ENCODE peak calls at places on chromosome 19, in eight cellular contexts. One of them, this sample, is unnamed.

GRCh38 chr19:16628984-16629691 is 1.1 kb upstream of the MED26 start:
- DNase-seq in occipital lobe: no peak
- DNase-seq in AG09319: peak
- DNase-seq in foreskin melanocyte: peak
- DNase-seq in GM20000: peak
- DNase-seq in dorsolateral prefrontal cortex: no peak
- DNase-seq in activated naive CD4-positive, alpha-beta T cell: no peak
- DNase-seq in progenitor cell of endocrine pancreas: no peak
- DNase-seq in this sample: peak

GRCh38 chr19:34603003-34603402 is 74.0 kb downstream of the SCGB2B2 start:
- DNase-seq in foreskin melanocyte: no peak
- DNase-seq in occipital lobe: no peak
- DNase-seq in dorsolateral prefrontal cortex: no peak
- DNase-seq in progenitor cell of endocrine pancreas: no peak
- DNase-seq in activated naive CD4-positive, alpha-beta T cell: no peak
- DNase-seq in AG09319: no peak
- DNase-seq in GM20000: no peak
- DNase-seq in this sample: no peak

GRCh38 chr19:50458396-50459066 is 17.8 kb upstream of the EMC10 start:
- DNase-seq in progenitor cell of endocrine pancreas: no peak
- DNase-seq in AG09319: no peak
- DNase-seq in dorsolateral prefrontal cortex: no peak
- DNase-seq in activated naive CD4-positive, alpha-beta T cell: no peak
- DNase-seq in foreskin melanocyte: no peak
- DNase-seq in GM20000: no peak
- DNase-seq in occipital lobe: no peak
- DNase-seq in this sample: no peak

GRCh38 chr19:5321066-5321642 is 19.5 kb downstream of the PTPRS start:
- DNase-seq in activated naive CD4-positive, alpha-beta T cell: no peak
- DNase-seq in occipital lobe: no peak
- DNase-seq in GM20000: no peak
- DNase-seq in foreskin melanocyte: no peak
- DNase-seq in AG09319: no peak
- DNase-seq in dorsolateral prefrontal cortex: no peak
- DNase-seq in progenitor cell of endocrine pancreas: no peak
- DNase-seq in this sample: no peak

GRCh38 chr19:1284979-1285736 is 515 bp upstream of the EFNA2 start:
- DNase-seq in progenitor cell of endocrine pancreas: no peak
- DNase-seq in dorsolateral prefrontal cortex: no peak
- DNase-seq in AG09319: no peak
- DNase-seq in foreskin melanocyte: no peak
- DNase-seq in activated naive CD4-positive, alpha-beta T cell: no peak
- DNase-seq in GM20000: peak
- DNase-seq in occipital lobe: no peak
- DNase-seq in this sample: no peak

GRCh38 chr19:4910594-4911273 is 1.4 kb downstream of the UHRF1 start:
- DNase-seq in GM20000: peak
- DNase-seq in activated naive CD4-positive, alpha-beta T cell: no peak
- DNase-seq in progenitor cell of endocrine pancreas: no peak
- DNase-seq in dorsolateral prefrontal cortex: no peak
- DNase-seq in occipital lobe: no peak
- DNase-seq in AG09319: no peak
- DNase-seq in foreskin melanocyte: peak
- DNase-seq in this sample: no peak

GRCh38 chr19:44003461-44004134 is 841 bp downstream of the ZNF230 start:
- DNase-seq in foreskin melanocyte: peak
- DNase-seq in GM20000: peak
- DNase-seq in dorsolateral prefrontal cortex: no peak
- DNase-seq in activated naive CD4-positive, alpha-beta T cell: no peak
- DNase-seq in progenitor cell of endocrine pancreas: no peak
- DNase-seq in AG09319: no peak
- DNase-seq in occipital lobe: no peak
- DNase-seq in this sample: no peak

GRCh38 chr19:14112809-14113385 is 4.7 kb downstream of the PRKACA start:
- DNase-seq in progenitor cell of endocrine pancreas: no peak
- DNase-seq in occipital lobe: no peak
- DNase-seq in activated naive CD4-positive, alpha-beta T cell: no peak
- DNase-seq in foreskin melanocyte: no peak
- DNase-seq in GM20000: no peak
- DNase-seq in AG09319: no peak
- DNase-seq in dorsolateral prefrontal cortex: no peak
- DNase-seq in this sample: no peak

GRCh38 chr19:30557212-30557611 is 185.0 kb downstream of the ZNF536 start:
- DNase-seq in GM20000: no peak
- DNase-seq in occipital lobe: no peak
- DNase-seq in dorsolateral prefrontal cortex: no peak
- DNase-seq in foreskin melanocyte: no peak
- DNase-seq in activated naive CD4-positive, alpha-beta T cell: no peak
- DNase-seq in progenitor cell of endocrine pancreas: no peak
- DNase-seq in AG09319: no peak
- DNase-seq in this sample: no peak

GRCh38 chr19:8461891-8462290 is 17.1 kb downstream of the HNRNPM start:
- DNase-seq in progenitor cell of endocrine pancreas: no peak
- DNase-seq in AG09319: no peak
- DNase-seq in foreskin melanocyte: no peak
- DNase-seq in dorsolateral prefrontal cortex: no peak
- DNase-seq in occipital lobe: no peak
- DNase-seq in activated naive CD4-positive, alpha-beta T cell: no peak
- DNase-seq in GM20000: no peak
- DNase-seq in this sample: no peak

GRCh38 chr19:677201-677600 is 1.0 kb downstream of the FSTL3 start:
- DNase-seq in dorsolateral prefrontal cortex: no peak
- DNase-seq in occipital lobe: no peak
- DNase-seq in AG09319: peak
- DNase-seq in activated naive CD4-positive, alpha-beta T cell: no peak
- DNase-seq in foreskin melanocyte: peak
- DNase-seq in progenitor cell of endocrine pancreas: no peak
- DNase-seq in GM20000: no peak
- DNase-seq in this sample: peak

GRCh38 chr19:54133312-54133956 is 4.1 kb upstream of the CNOT3 start:
- DNase-seq in dorsolateral prefrontal cortex: no peak
- DNase-seq in occipital lobe: no peak
- DNase-seq in activated naive CD4-positive, alpha-beta T cell: no peak
- DNase-seq in progenitor cell of endocrine pancreas: peak
- DNase-seq in foreskin melanocyte: peak
- DNase-seq in AG09319: peak
- DNase-seq in GM20000: no peak
- DNase-seq in this sample: no peak

GRCh38 chr19:5961969-5962945 is 15.7 kb downstream of the RANBP3 start:
- DNase-seq in occipital lobe: no peak
- DNase-seq in dorsolateral prefrontal cortex: no peak
- DNase-seq in foreskin melanocyte: peak
- DNase-seq in activated naive CD4-positive, alpha-beta T cell: peak
- DNase-seq in GM20000: no peak
- DNase-seq in AG09319: no peak
- DNase-seq in progenitor cell of endocrine pancreas: peak
- DNase-seq in this sample: no peak

GRCh38 chr19:9586764-9587163 is 2.5 kb upstream of the ZNF121 start:
- DNase-seq in activated naive CD4-positive, alpha-beta T cell: peak
- DNase-seq in AG09319: peak
- DNase-seq in occipital lobe: peak
- DNase-seq in dorsolateral prefrontal cortex: peak
- DNase-seq in progenitor cell of endocrine pancreas: peak
- DNase-seq in GM20000: peak
- DNase-seq in foreskin melanocyte: no peak
- DNase-seq in this sample: peak

GRCh38 chr19:28066161-28066560 is 1146.8 kb downstream of the UQCRFS1 start:
- DNase-seq in AG09319: no peak
- DNase-seq in activated naive CD4-positive, alpha-beta T cell: no peak
- DNase-seq in GM20000: no peak
- DNase-seq in progenitor cell of endocrine pancreas: no peak
- DNase-seq in foreskin melanocyte: no peak
- DNase-seq in dorsolateral prefrontal cortex: no peak
- DNase-seq in occipital lobe: no peak
- DNase-seq in this sample: no peak

GRCh38 chr19:387777-388176 is 21.2 kb downstream of the C2CD4C start:
- DNase-seq in GM20000: no peak
- DNase-seq in AG09319: no peak
- DNase-seq in occipital lobe: no peak
- DNase-seq in dorsolateral prefrontal cortex: no peak
- DNase-seq in foreskin melanocyte: no peak
- DNase-seq in activated naive CD4-positive, alpha-beta T cell: no peak
- DNase-seq in progenitor cell of endocrine pancreas: no peak
- DNase-seq in this sample: no peak

GRCh38 chr19:35507561-35507960 is 5.9 kb downstream of the DMKN start:
- DNase-seq in AG09319: no peak
- DNase-seq in GM20000: no peak
- DNase-seq in foreskin melanocyte: no peak
- DNase-seq in occipital lobe: no peak
- DNase-seq in dorsolateral prefrontal cortex: no peak
- DNase-seq in activated naive CD4-positive, alpha-beta T cell: no peak
- DNase-seq in progenitor cell of endocrine pancreas: no peak
- DNase-seq in this sample: no peak

GRCh38 chr19:9531933-9532332 is 6.5 kb downstream of the ZNF426 start:
- DNase-seq in foreskin melanocyte: no peak
- DNase-seq in progenitor cell of endocrine pancreas: no peak
- DNase-seq in occipital lobe: no peak
- DNase-seq in activated naive CD4-positive, alpha-beta T cell: no peak
- DNase-seq in dorsolateral prefrontal cortex: no peak
- DNase-seq in GM20000: no peak
- DNase-seq in AG09319: no peak
- DNase-seq in this sample: no peak

GRCh38 chr19:1105873-1106840 is 2.4 kb downstream of the GPX4 start:
- DNase-seq in activated naive CD4-positive, alpha-beta T cell: no peak
- DNase-seq in AG09319: no peak
- DNase-seq in GM20000: no peak
- DNase-seq in foreskin melanocyte: no peak
- DNase-seq in progenitor cell of endocrine pancreas: no peak
- DNase-seq in dorsolateral prefrontal cortex: no peak
- DNase-seq in occipital lobe: no peak
- DNase-seq in this sample: no peak

GRCh38 chr19:56639217-56639616 is 3.7 kb upstream of the SMIM17 start:
- DNase-seq in GM20000: no peak
- DNase-seq in occipital lobe: no peak
- DNase-seq in activated naive CD4-positive, alpha-beta T cell: no peak
- DNase-seq in AG09319: no peak
- DNase-seq in progenitor cell of endocrine pancreas: no peak
- DNase-seq in dorsolateral prefrontal cortex: no peak
- DNase-seq in foreskin melanocyte: no peak
- DNase-seq in this sample: no peak

GRCh38 chr19:2235396-2236284 is 489 bp downstream of the PLEKHJ1 start:
- DNase-seq in progenitor cell of endocrine pancreas: peak
- DNase-seq in dorsolateral prefrontal cortex: no peak
- DNase-seq in foreskin melanocyte: no peak
- DNase-seq in AG09319: no peak
- DNase-seq in activated naive CD4-positive, alpha-beta T cell: no peak
- DNase-seq in occipital lobe: no peak
- DNase-seq in GM20000: no peak
- DNase-seq in this sample: no peak

GRCh38 chr19:42114412-42114811 is 17.8 kb downstream of the POU2F2 start:
- DNase-seq in foreskin melanocyte: no peak
- DNase-seq in progenitor cell of endocrine pancreas: no peak
- DNase-seq in activated naive CD4-positive, alpha-beta T cell: no peak
- DNase-seq in GM20000: peak
- DNase-seq in dorsolateral prefrontal cortex: no peak
- DNase-seq in occipital lobe: no peak
- DNase-seq in AG09319: no peak
- DNase-seq in this sample: no peak

GRCh38 chr19:49331616-49332055 is 3.6 kb upstream of the CD37 start:
- DNase-seq in occipital lobe: no peak
- DNase-seq in progenitor cell of endocrine pancreas: no peak
- DNase-seq in AG09319: no peak
- DNase-seq in dorsolateral prefrontal cortex: peak
- DNase-seq in foreskin melanocyte: peak
- DNase-seq in activated naive CD4-positive, alpha-beta T cell: no peak
- DNase-seq in GM20000: peak
- DNase-seq in this sample: no peak

GRCh38 chr19:5292453-5292842 is 48.2 kb downstream of the PTPRS start:
- DNase-seq in dorsolateral prefrontal cortex: peak
- DNase-seq in foreskin melanocyte: no peak
- DNase-seq in AG09319: no peak
- DNase-seq in progenitor cell of endocrine pancreas: no peak
- DNase-seq in activated naive CD4-positive, alpha-beta T cell: no peak
- DNase-seq in occipital lobe: no peak
- DNase-seq in GM20000: peak
- DNase-seq in this sample: no peak

GRCh38 chr19:54790711-54791110 is 12.7 kb upstream of the KIR2DL4 start:
- DNase-seq in GM20000: no peak
- DNase-seq in dorsolateral prefrontal cortex: no peak
- DNase-seq in AG09319: no peak
- DNase-seq in progenitor cell of endocrine pancreas: no peak
- DNase-seq in activated naive CD4-positive, alpha-beta T cell: no peak
- DNase-seq in occipital lobe: no peak
- DNase-seq in foreskin melanocyte: no peak
- DNase-seq in this sample: no peak

GRCh38 chr19:42267644-42268141 is 1.4 kb upstream of the CIC start:
- DNase-seq in activated naive CD4-positive, alpha-beta T cell: no peak
- DNase-seq in progenitor cell of endocrine pancreas: no peak
- DNase-seq in dorsolateral prefrontal cortex: peak
- DNase-seq in AG09319: no peak
- DNase-seq in foreskin melanocyte: no peak
- DNase-seq in GM20000: no peak
- DNase-seq in occipital lobe: no peak
- DNase-seq in this sample: no peak

GRCh38 chr19:43445426-43445825 is 20.0 kb downstream of the LYPD3 start:
- DNase-seq in progenitor cell of endocrine pancreas: no peak
- DNase-seq in AG09319: no peak
- DNase-seq in dorsolateral prefrontal cortex: no peak
- DNase-seq in activated naive CD4-positive, alpha-beta T cell: no peak
- DNase-seq in GM20000: no peak
- DNase-seq in foreskin melanocyte: no peak
- DNase-seq in occipital lobe: no peak
- DNase-seq in this sample: no peak

GRCh38 chr19:36215276-36216171 is 618 bp downstream of the ZNF146 start:
- DNase-seq in GM20000: no peak
- DNase-seq in foreskin melanocyte: no peak
- DNase-seq in dorsolateral prefrontal cortex: no peak
- DNase-seq in progenitor cell of endocrine pancreas: no peak
- DNase-seq in occipital lobe: no peak
- DNase-seq in activated naive CD4-positive, alpha-beta T cell: no peak
- DNase-seq in AG09319: peak
- DNase-seq in this sample: no peak

GRCh38 chr19:13557756-13558398 is 51.6 kb upstream of the CACNA1A start:
- DNase-seq in foreskin melanocyte: no peak
- DNase-seq in activated naive CD4-positive, alpha-beta T cell: no peak
- DNase-seq in GM20000: no peak
- DNase-seq in progenitor cell of endocrine pancreas: no peak
- DNase-seq in AG09319: no peak
- DNase-seq in occipital lobe: no peak
- DNase-seq in dorsolateral prefrontal cortex: no peak
- DNase-seq in this sample: no peak

GRCh38 chr19:55146648-55147218 is 2.3 kb downstream of the TNNT1 start:
- DNase-seq in foreskin melanocyte: peak
- DNase-seq in GM20000: no peak
- DNase-seq in dorsolateral prefrontal cortex: no peak
- DNase-seq in progenitor cell of endocrine pancreas: no peak
- DNase-seq in AG09319: no peak
- DNase-seq in occipital lobe: no peak
- DNase-seq in activated naive CD4-positive, alpha-beta T cell: no peak
- DNase-seq in this sample: no peak

GRCh38 chr19:36115453-36116343 is at the start of gene TBCB:
- DNase-seq in progenitor cell of endocrine pancreas: peak
- DNase-seq in activated naive CD4-positive, alpha-beta T cell: peak
- DNase-seq in AG09319: no peak
- DNase-seq in dorsolateral prefrontal cortex: no peak
- DNase-seq in foreskin melanocyte: no peak
- DNase-seq in occipital lobe: no peak
- DNase-seq in GM20000: peak
- DNase-seq in this sample: no peak

GRCh38 chr19:3619631-3620012 is 7.0 kb downstream of the CACTIN start:
- DNase-seq in GM20000: no peak
- DNase-seq in AG09319: no peak
- DNase-seq in dorsolateral prefrontal cortex: no peak
- DNase-seq in activated naive CD4-positive, alpha-beta T cell: no peak
- DNase-seq in progenitor cell of endocrine pancreas: no peak
- DNase-seq in foreskin melanocyte: no peak
- DNase-seq in occipital lobe: no peak
- DNase-seq in this sample: no peak

GRCh38 chr19:57559008-57559403 is 657 bp downstream of the ZNF550 start:
- DNase-seq in occipital lobe: no peak
- DNase-seq in progenitor cell of endocrine pancreas: no peak
- DNase-seq in dorsolateral prefrontal cortex: no peak
- DNase-seq in GM20000: peak
- DNase-seq in AG09319: no peak
- DNase-seq in activated naive CD4-positive, alpha-beta T cell: no peak
- DNase-seq in foreskin melanocyte: no peak
- DNase-seq in this sample: no peak

GRCh38 chr19:5269279-5269678 is 71.3 kb downstream of the PTPRS start:
- DNase-seq in occipital lobe: no peak
- DNase-seq in progenitor cell of endocrine pancreas: no peak
- DNase-seq in AG09319: no peak
- DNase-seq in dorsolateral prefrontal cortex: no peak
- DNase-seq in foreskin melanocyte: no peak
- DNase-seq in GM20000: no peak
- DNase-seq in activated naive CD4-positive, alpha-beta T cell: no peak
- DNase-seq in this sample: no peak

This sample was measured in skeletal muscle cell.